ENCODE peak calls at places on chromosomes 12 and 14, in nine cellular contexts. T is Caco-2; N is CD8-positive, alpha-beta T cell; Z is psoas muscle; D is pancreas; Q is MM.1S; L is colonic mucosa; H is body of pancreas; U is cardiac muscle cell. G is an unnamed sample.

GRCh38 chr12:79618848-79619404 is 71.8 kb downstream of the PAWR start:
- DNase-seq in T (no peak), N (no peak), Z (no peak), D (no peak), Q (no peak), L (no peak), H (no peak), U (peak; percentile 43), G (no peak)

GRCh38 chr12:88944403-88944802 is 364.1 kb upstream of the KITLG start:
- DNase-seq in T (no peak), N (no peak), Z (no peak), D (no peak), Q (peak; percentile 59), L (no peak), H (no peak), U (peak; percentile 53), G (no peak)

GRCh38 chr14:99699071-99699760 is 15.1 kb downstream of the CYP46A1 start:
- DNase-seq in T (no peak), N (no peak), Z (no peak), D (no peak), Q (no peak), L (no peak), H (no peak), U (no peak), G (no peak)

GRCh38 chr12:119479121-119479561 is 114.4 kb upstream of the TMEM233 start:
- DNase-seq in T (no peak), N (no peak), Z (no peak), D (no peak), Q (no peak), L (no peak), H (no peak), U (no peak), G (no peak)

GRCh38 chr12:130748786-130749185 is 32.7 kb upstream of the RIMBP2 start:
- DNase-seq in T (no peak), N (no peak), Z (no peak), D (no peak), Q (no peak), L (no peak), H (no peak), U (no peak), G (no peak)

GRCh38 chr14:69108358-69108757 is 44.6 kb downstream of the DCAF5 start:
- DNase-seq in T (no peak), N (no peak), Z (no peak), D (no peak), Q (no peak), L (no peak), H (no peak), U (no peak), G (no peak)

GRCh38 chr14:52443506-52443905 is 108.8 kb downstream of the TXNDC16 start:
- DNase-seq in T (no peak), N (no peak), Z (no peak), D (no peak), Q (no peak), L (no peak), H (no peak), U (no peak), G (no peak)

GRCh38 chr12:95995238-95996031 is 709 bp downstream of the HAL start:
- DNase-seq in T (no peak), N (no peak), Z (no peak), D (no peak), Q (no peak), L (no peak), H (no peak), U (no peak), G (no peak)

GRCh38 chr14:23160924-23161522 is 22.4 kb downstream of the SLC7A8 start:
- DNase-seq in T (no peak), N (no peak), Z (peak; percentile 79), D (peak; percentile 51), Q (no peak), L (peak; percentile 66), H (peak; percentile 85), U (peak; percentile 95), G (peak; percentile 37)

GRCh38 chr12:45731376-45731775 is 1.9 kb downstream of the ARID2 start:
- DNase-seq in T (no peak), N (no peak), Z (no peak), D (no peak), Q (no peak), L (no peak), H (no peak), U (no peak), G (no peak)

GRCh38 chr12:43758247-43758727 is 303 bp downstream of the PUS7L start:
- DNase-seq in T (peak; percentile 53), N (no peak), Z (peak; percentile 49), D (no peak), Q (peak; percentile 17), L (peak; percentile 62), H (peak; percentile 41), U (peak; percentile 46), G (peak; percentile 51)

GRCh38 chr12:13628067-13628466 is 353.3 kb downstream of the GRIN2B start:
- DNase-seq in T (no peak), N (no peak), Z (no peak), D (no peak), Q (no peak), L (no peak), H (no peak), U (no peak), G (no peak)

GRCh38 chr14:91327661-91328312 is 83.3 kb upstream of the GPR68 start:
- DNase-seq in T (no peak), N (no peak), Z (no peak), D (no peak), Q (no peak), L (no peak), H (no peak), U (no peak), G (no peak)

GRCh38 chr14:104800600-104801283 is at the start of gene ZBTB42:
- DNase-seq in T (peak; percentile 87), N (peak; percentile 74), Z (peak; percentile 75), D (peak; percentile 93), Q (peak; percentile 63), L (peak; percentile 92), H (peak; percentile 95), U (peak; percentile 54), G (peak; percentile 93)

GRCh38 chr14:34018564-34019244 is 67.8 kb upstream of the EGLN3 start:
- DNase-seq in T (no peak), N (no peak), Z (peak; percentile 71), D (no peak), Q (no peak), L (no peak), H (no peak), U (peak; percentile 71), G (no peak)

GRCh38 chr12:127162307-127162706 is 1104.7 kb upstream of the TMEM132C start:
- DNase-seq in T (no peak), N (no peak), Z (no peak), D (no peak), Q (no peak), L (no peak), H (no peak), U (no peak), G (no peak)

GRCh38 chr12:95942106-95942531 is 295 bp downstream of the CCDC38 start:
- DNase-seq in T (no peak), N (no peak), Z (no peak), D (no peak), Q (no peak), L (no peak), H (no peak), U (no peak), G (no peak)

DNA sequence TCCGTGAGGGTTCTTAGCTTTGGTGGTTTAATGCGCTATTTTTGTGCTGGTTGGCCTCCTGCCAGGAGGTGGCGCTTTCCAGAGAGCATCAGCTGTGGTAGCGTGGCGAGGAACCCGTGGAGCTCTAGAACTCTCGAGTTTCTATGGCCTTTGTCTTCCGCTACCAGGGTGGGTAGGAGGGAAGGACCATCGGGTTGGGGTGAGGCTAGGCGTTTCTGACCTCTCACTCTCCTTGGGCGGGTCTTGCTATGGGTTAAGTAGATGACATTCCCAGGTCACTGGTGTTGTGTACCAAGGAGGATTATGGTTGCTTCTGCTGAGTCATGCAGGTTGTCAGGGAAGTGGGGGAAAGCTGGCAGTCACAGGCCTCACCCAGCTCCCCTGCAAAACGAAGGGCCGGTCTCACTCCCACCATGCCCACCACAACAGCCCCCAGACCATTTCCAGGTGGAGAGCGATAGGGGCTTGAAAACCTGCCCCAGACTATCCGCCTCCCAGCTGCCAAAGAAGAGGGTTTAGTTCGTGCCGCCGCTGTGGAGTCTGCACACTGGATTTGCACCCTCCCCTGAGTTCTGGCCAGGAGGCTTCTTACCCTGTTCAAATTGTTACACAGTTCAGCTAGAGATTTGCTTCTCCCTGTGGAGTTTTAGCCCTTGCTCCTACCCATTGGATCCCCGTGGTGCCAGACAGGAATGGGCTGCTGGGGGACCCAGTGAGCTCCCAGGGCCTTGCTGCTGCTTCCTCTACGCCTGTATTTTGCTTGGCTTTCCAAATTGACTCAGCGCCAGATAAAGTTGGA is 21.9 kb downstream of the RNFT2 start:
- DNase-seq in T (no peak), N (no peak), Z (no peak), D (no peak), Q (no peak), L (no peak), H (no peak), U (peak; percentile 51), G (peak; percentile 43)
- TF ChIP-seq CTCF in T (no peak), N (no peak), Z (no peak), D (no peak), Q (no peak), L (no peak), H (no peak), U (no peak), G (no peak)

GRCh38 chr12:14975451-14975850 is 2.6 kb downstream of the PDE6H start:
- DNase-seq in T (no peak), N (no peak), Z (no peak), D (no peak), Q (no peak), L (no peak), H (no peak), U (no peak), G (no peak)
- H3K4me1 ChIP-seq in T (no peaks in the 10 kb centered on the region), N (peaks cover 26% of the 10 kb centered on the region), Z (no peaks in the 10 kb centered on the region), D (no peaks in the 10 kb centered on the region), Q (peaks cover 5% of the 10 kb centered on the region), L (no peaks in the 10 kb centered on the region), H (no peaks in the 10 kb centered on the region), U (no peaks in the 10 kb centered on the region), G (no peaks in the 10 kb centered on the region)

DNA sequence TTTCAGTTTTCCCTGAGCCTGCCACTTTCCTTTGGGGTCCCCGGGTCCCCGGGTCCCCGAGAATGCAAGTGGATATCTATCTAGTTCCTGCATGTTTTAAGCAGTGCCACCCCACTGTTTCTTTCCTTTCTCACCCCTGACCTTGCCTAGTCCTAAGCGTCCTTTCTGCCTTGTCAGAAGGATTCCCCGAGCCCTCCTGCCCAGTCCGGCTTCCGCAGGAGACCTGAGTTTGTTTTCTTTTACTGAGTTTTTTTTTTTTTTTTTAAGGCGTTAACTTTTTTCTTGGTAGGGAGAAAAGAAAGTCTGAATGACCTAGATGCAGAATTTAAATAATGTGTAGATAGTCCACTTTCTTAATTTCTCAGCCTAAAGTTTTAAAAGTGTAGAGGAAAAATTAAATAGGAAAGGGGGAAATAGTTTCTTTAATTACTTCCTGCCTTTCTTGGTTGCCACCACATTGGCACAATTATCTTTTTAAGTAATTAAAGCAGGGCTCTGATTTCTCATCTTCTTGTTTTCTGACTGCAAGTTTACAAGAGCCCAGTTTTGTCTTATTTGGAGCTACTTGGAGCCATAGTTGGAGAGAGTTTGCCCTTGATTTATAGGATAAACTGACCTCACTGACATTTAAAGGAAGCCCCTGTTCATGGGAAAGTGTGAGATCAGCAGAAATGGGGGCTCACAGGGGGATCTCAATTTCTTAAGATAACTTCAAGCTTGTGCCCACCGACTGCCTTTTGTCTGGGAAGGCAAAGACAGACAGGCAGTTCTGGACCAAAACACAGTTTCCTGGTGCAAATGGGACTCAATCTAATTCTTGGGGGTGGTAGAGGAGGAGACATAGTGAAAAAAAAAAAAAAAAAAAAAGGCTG is 2.9 kb downstream of the PAX9 start:
- DNase-seq in T (no peak), N (no peak), Z (no peak), D (no peak), Q (no peak), L (no peak), H (no peak), U (no peak), G (no peak)
- H3K4me3 ChIP-seq in T (no peak overlapping the region), N (no peak overlapping the region), Z (peak overlapping the region; percentile 60), D (no peak overlapping the region), Q (no peak overlapping the region), L (no peak overlapping the region), H (no peak overlapping the region), U (no peak overlapping the region), G (no peak overlapping the region)

GRCh38 chr12:68944296-68945076 is 11.5 kb upstream of the CPM start:
- DNase-seq in T (no peak), N (no peak), Z (no peak), D (no peak), Q (no peak), L (no peak), H (no peak), U (no peak), G (no peak)
- TF ChIP-seq CTCF in T (no peak), N (no peak), Z (no peak), D (no peak), Q (no peak), L (no peak), H (no peak), U (no peak), G (no peak)